ENCODE peak calls at places on chromosomes 2 and 18, in ten cellular contexts. Z is thoracic aorta; M is ovary; Q is GM12878; B is cardiac muscle cell; P is CD8-positive, alpha-beta T cell; S is transverse colon; X is GM23338; R is HCT116; E is mucosa of descending colon. N is an unnamed sample. For H3K4me1, the result is how much of the 10 kb centered on the place peaks cover.

GRCh38 chr2:144510206-144510991 is 9.5 kb downstream of the ZEB2 start:
- DNase-seq in Q (peak), B (peak), E (no peak), X (peak), Z (no peak), M (no peak), P (no peak), S (no peak), R (no peak), N (peak)

GRCh38 chr2:38671946-38672345 is 6.0 kb downstream of the GALM start:
- DNase-seq in Z (no peak), X (no peak), B (no peak), S (no peak), M (no peak), E (no peak), R (no peak), Q (no peak), P (no peak), N (no peak)

GRCh38 chr2:239593965-239594771 is 193.3 kb upstream of the HDAC4 start:
- DNase-seq in P (no peak), B (no peak), Q (no peak), M (peak), X (no peak), E (no peak), S (no peak), Z (no peak), R (no peak), N (peak)

GRCh38 chr2:99403524-99403923 is 66.3 kb downstream of the EIF5B start:
- DNase-seq in E (no peak), M (no peak), Z (no peak), X (peak), S (no peak), R (no peak), P (no peak), Q (no peak), B (peak), N (no peak)

GRCh38 chr2:170806548-170806947 is 10.1 kb upstream of the GAD1 start:
- DNase-seq in P (no peak), S (no peak), E (no peak), Z (no peak), B (no peak), X (no peak), Q (no peak), R (no peak), M (no peak), N (no peak)

GRCh38 chr2:24785704-24786321 is 7.4 kb downstream of the PTRHD1 start:
- DNase-seq in P (no peak), Z (no peak), S (no peak), R (no peak), E (no peak), M (no peak), B (no peak), X (no peak), Q (peak), N (no peak)

GRCh38 chr2:184769038-184769437 is 170.7 kb downstream of the ZNF804A start:
- DNase-seq in X (no peak), B (peak), M (no peak), P (no peak), Z (no peak), S (no peak), Q (no peak), R (no peak), E (no peak), N (no peak)

GRCh38 chr2:191105082-191105481 is 45.7 kb downstream of the STAT4 start:
- DNase-seq in X (peak), B (no peak), M (no peak), S (no peak), Z (no peak), E (no peak), P (no peak), R (no peak), Q (no peak), N (no peak)

GRCh38 chr2:24859968-24860600 is 60.0 kb downstream of the ADCY3 start:
- DNase-seq in E (no peak), M (peak), P (no peak), Q (no peak), X (no peak), R (no peak), B (no peak), Z (no peak), S (no peak), N (peak)

GRCh38 chr2:85933753-85934594 is 45.2 kb upstream of the ST3GAL5 start:
- DNase-seq in B (no peak), M (no peak), Q (no peak), S (no peak), X (no peak), Z (no peak), R (no peak), E (no peak), P (no peak), N (no peak)

GRCh38 chr2:112665113-112665780 is 19.5 kb downstream of the SLC20A1 start:
- DNase-seq in Z (no peak), X (no peak), S (no peak), R (no peak), B (no peak), P (no peak), Q (no peak), E (no peak), M (no peak), N (no peak)

GRCh38 chr2:227132986-227133385 is 31.0 kb downstream of the COL4A4 start:
- DNase-seq in E (no peak), B (no peak), R (no peak), X (no peak), P (no peak), Q (no peak), Z (no peak), S (no peak), M (no peak), N (no peak)

GRCh38 chr2:12412898-12413305 is 303.8 kb upstream of the TRIB2 start:
- DNase-seq in Q (peak), S (no peak), P (no peak), M (no peak), E (no peak), R (no peak), Z (no peak), B (no peak), X (no peak), N (no peak)

GRCh38 chr2:177340158-177340557 is 52.4 kb upstream of the AGPS start:
- DNase-seq in M (no peak), E (no peak), Q (no peak), S (no peak), X (no peak), P (no peak), Z (no peak), R (no peak), B (no peak), N (no peak)

GRCh38 chr2:192146069-192147006 is 48.4 kb downstream of the TMEFF2 start:
- DNase-seq in E (no peak), S (no peak), M (no peak), X (no peak), R (no peak), B (no peak), P (no peak), Q (no peak), Z (no peak), N (no peak)

GRCh38 chr2:152369176-152369860 is 34.3 kb downstream of the FMNL2 start:
- DNase-seq in Q (no peak), R (no peak), B (no peak), E (no peak), X (no peak), M (no peak), S (no peak), P (no peak), Z (no peak), N (no peak)

GRCh38 chr2:70717431-70718038 is 50.5 kb downstream of the ADD2 start:
- DNase-seq in M (no peak), S (no peak), Z (no peak), P (no peak), X (no peak), Q (no peak), R (no peak), B (no peak), E (no peak), N (no peak)

GRCh38 chr2:148860037-148860436 is 15.0 kb upstream of the KIF5C start:
- DNase-seq in R (no peak), E (no peak), Q (no peak), Z (no peak), S (no peak), B (no peak), P (no peak), M (no peak), X (no peak), N (no peak)

GRCh38 chr2:25473758-25474335 is 132.1 kb upstream of the DNMT3A start:
- DNase-seq in E (no peak), Z (no peak), B (peak), Q (no peak), P (no peak), R (no peak), M (peak), X (no peak), S (no peak), N (peak)

GRCh38 chr2:233329489-233330135 is 22.0 kb downstream of the SAG start:
- DNase-seq in Q (no peak), P (no peak), Z (no peak), R (no peak), X (peak), M (no peak), E (no peak), S (no peak), B (peak), N (no peak)

GRCh38 chr2:239316562-239317465 is 84.0 kb downstream of the HDAC4 start:
- DNase-seq in X (no peak), E (peak), M (peak), P (no peak), S (no peak), Q (no peak), Z (peak), R (no peak), B (no peak), N (no peak)

DNA sequence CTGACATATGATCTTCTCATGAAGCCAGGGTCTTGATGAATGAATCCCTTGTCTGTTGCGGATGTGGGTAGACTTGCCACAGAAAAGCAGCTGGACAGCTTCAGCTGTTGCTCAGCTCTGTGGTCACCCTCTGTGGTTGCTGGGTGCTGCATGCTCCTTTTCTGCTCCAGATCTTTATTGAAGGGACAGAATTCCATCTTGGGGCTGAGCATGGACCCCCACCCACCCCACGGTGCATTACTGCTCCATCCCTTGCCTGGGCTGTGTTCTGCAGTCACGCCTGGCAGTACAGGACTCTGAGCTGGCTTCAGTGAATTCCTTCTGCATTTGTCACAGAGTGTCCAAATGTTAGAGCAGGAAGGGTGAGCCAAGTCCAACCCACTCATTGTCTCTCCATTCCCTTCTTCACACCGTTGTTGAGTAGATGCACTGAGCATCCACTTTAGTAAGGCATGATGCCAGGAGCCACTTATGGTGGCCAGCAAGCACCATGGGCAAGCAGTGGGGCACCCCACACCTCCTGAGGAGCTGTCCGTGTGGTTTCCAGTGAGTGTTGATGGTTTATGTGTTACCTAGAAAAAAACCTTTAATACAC is 14.5 kb upstream of the ITGB6 start:
- DNase-seq in E (no peak), M (no peak), B (no peak), R (no peak), S (no peak), Q (no peak), Z (no peak), P (no peak), X (no peak), N (no peak)
- H3K4me3 ChIP-seq in E (no peak), M (no peak), B (no peak), R (no peak), S (no peak), Q (no peak), Z (no peak), P (no peak), X (no peak), N (no peak)

GRCh38 chr2:105411720-105412407 is 13.0 kb upstream of the FHL2 start:
- DNase-seq in M (no peak), Z (no peak), E (no peak), R (no peak), Q (peak), S (no peak), X (no peak), P (no peak), B (no peak), N (no peak)
- H3K4me1 ChIP-seq in M (under half), Z (under half), E (under half), R (under half), Q (under half), S (under half), X (under half), P (under half), B (under half), N (under half)

DNA sequence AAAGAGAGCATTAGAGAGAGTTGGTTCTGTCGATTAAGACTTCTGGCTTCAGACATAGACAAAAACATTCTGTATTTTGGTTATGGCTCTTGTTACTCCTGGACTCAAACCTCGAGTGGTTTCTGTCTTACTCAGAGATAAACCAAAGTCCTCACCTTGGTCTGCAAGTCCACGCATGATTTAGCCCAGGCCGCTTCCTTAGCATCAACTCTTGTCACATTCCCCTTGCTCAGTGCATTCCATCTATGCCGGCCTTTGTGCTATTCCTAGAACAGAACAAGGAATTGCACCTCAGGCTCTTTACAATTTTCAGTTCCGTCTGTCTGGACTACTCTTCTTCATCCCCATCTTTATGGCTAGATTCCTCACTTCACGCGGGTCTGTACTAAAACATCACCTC is 138.9 kb downstream of the NXPH2 start:
- DNase-seq in E (no peak), Q (no peak), P (no peak), B (peak), Z (no peak), R (no peak), X (no peak), M (no peak), S (no peak), N (no peak)
- TF ChIP-seq CTCF in E (no peak), Q (no peak), P (no peak), B (no peak), Z (no peak), R (no peak), X (no peak), M (no peak), S (no peak), N (no peak)

GRCh38 chr18:21141678-21142422 is 30.2 kb upstream of the ROCK1 start:
- DNase-seq in Z (no peak), S (no peak), X (peak), M (no peak), E (no peak), P (no peak), Q (no peak), R (no peak), B (peak), N (no peak)

GRCh38 chr18:21145371-21145770 is 33.8 kb upstream of the ROCK1 start:
- DNase-seq in Z (no peak), Q (no peak), R (no peak), M (no peak), E (no peak), B (no peak), P (no peak), X (no peak), S (no peak), N (no peak)

DNA sequence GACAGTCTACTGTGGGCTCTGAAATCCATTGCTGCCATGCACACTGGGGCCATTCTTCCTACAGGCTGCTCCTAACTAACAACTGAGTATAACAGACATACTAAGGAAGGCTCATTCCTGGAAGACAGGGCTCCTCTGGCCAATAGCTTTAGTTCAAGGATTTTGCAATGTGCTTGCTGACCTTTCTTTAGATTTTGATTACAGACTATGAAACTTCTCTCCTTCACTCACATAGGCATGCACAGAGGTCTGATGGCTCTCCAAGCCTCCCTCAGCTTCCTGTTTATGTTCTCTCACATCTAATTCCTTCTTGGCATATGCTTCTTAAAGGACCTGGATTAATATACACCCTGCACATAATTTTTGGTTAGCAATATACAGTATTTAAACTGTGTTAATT is 34.4 kb upstream of the ROCK1 start:
- DNase-seq in Z (no peak), S (no peak), E (no peak), P (no peak), M (no peak), B (no peak), Q (no peak), X (no peak), R (no peak), N (no peak)
- H3K4me3 ChIP-seq in Z (no peak), S (no peak), E (no peak), P (no peak), M (no peak), B (no peak), Q (no peak), X (no peak), R (no peak), N (no peak)

GRCh38 chr2:196169521-196169920 is 1.9 kb downstream of the STK17B start:
- DNase-seq in E (no peak), P (no peak), Q (no peak), B (no peak), X (no peak), R (no peak), Z (no peak), M (no peak), S (no peak), N (no peak)

GRCh38 chr2:196171248-196171871 is at the start of gene STK17B:
- DNase-seq in Q (peak), E (peak), S (peak), R (peak), M (peak), Z (peak), B (peak), P (peak), X (peak), N (peak)

GRCh38 chr2:196170681-196171247 is 614 bp downstream of the STK17B start:
- DNase-seq in M (no peak), P (no peak), X (peak), S (peak), B (peak), Z (no peak), Q (no peak), R (no peak), E (peak), N (peak)

GRCh38 chr2:196171946-196172345 is 568 bp upstream of the STK17B start:
- DNase-seq in Q (no peak), X (no peak), B (no peak), S (no peak), P (no peak), R (no peak), M (no peak), E (no peak), Z (no peak), N (no peak)

GRCh38 chr2:196170202-196170680 is 1.1 kb downstream of the STK17B start:
- DNase-seq in Z (no peak), E (peak), X (peak), B (peak), Q (no peak), M (no peak), P (no peak), S (peak), R (no peak), N (no peak)
- H3K4me1 ChIP-seq in Z (under half), E (under half), X (under half), B (under half), Q (under half), M (under half), P (under half), S (under half), R (under half), N (under half)

GRCh38 chr18:8507881-8508280 is 101.4 kb upstream of the RAB12 start:
- DNase-seq in M (no peak), R (no peak), X (no peak), P (no peak), B (no peak), E (no peak), S (no peak), Z (no peak), Q (no peak), N (no peak)

GRCh38 chr18:8506251-8507049 is 102.8 kb upstream of the RAB12 start:
- DNase-seq in R (no peak), P (no peak), Z (no peak), E (no peak), B (no peak), X (no peak), Q (no peak), M (no peak), S (no peak), N (no peak)

GRCh38 chr18:8508320-8508719 is 100.9 kb upstream of the RAB12 start:
- DNase-seq in S (no peak), M (no peak), P (no peak), E (no peak), Q (no peak), X (no peak), Z (no peak), R (no peak), B (no peak), N (no peak)

GRCh38 chr18:8505036-8505435 is 104.2 kb upstream of the RAB12 start:
- DNase-seq in X (no peak), M (no peak), S (no peak), B (no peak), Z (no peak), P (no peak), R (no peak), Q (no peak), E (no peak), N (no peak)

DNA sequence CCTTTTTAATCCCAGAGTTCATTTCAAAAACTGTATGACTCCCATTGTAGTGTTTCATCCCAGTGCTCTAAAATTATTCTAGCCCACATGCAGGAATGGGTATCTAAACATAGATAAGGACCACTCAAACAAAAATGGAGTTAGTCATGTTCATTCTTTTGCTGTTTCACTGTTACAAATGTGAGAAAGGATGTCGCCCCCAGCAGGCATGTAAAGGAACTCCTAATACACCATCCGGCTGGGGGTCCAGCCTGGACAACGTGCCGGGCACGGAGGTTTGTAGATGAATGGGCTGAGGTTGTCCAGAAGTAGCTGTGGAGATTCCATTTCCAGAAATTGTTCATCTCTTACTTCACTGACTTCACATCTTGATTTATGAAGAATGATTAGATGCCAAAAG is 101.9 kb upstream of the RAB12 start:
- DNase-seq in M (no peak), B (peak), R (peak), Q (no peak), Z (no peak), E (no peak), P (no peak), S (no peak), X (peak), N (no peak)
- TF ChIP-seq CTCF in M (no peak), B (peak), R (peak), Q (peak), Z (no peak), E (no peak), P (no peak), S (no peak), X (peak), N (no peak)

DNA sequence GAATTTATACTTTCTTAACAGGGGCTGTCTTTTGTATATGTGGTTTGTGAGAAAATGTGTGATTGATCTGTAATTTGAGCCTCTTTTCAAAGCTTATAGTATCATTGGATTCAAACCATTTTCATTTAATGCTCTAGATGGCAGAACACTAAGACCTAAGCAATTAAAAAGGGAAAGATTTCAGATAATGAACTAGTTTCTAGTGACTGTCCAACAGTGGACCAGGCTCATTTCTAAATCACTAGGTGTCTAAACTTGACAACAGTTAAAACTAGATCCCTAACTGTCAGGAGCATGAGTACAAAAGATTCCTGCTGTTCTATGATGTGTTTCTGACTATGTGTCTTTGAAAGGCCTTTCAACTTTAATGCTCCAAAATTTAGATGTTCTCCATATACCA is 54.6 kb downstream of the ANKRD44 start:
- DNase-seq in M (no peak), S (no peak), R (no peak), E (no peak), P (no peak), Z (no peak), X (no peak), Q (no peak), B (no peak), N (no peak)
- H3K4me3 ChIP-seq in M (no peak), S (peak), R (no peak), E (no peak), P (peak), Z (peak), X (no peak), Q (peak), B (no peak), N (no peak)